ENCODE peak calls at places on chromosomes 16 and 17, in eight cellular contexts. K is epithelial cell of esophagus; P is AG04450; R is glutamatergic neuron; S is activated naive CD8-positive, alpha-beta T cell treated with anti-CD3 and anti-CD28 coated beads, Interleukin-2, amount 50 U/mL, for 24 hours; L is skeletal muscle cell; C is RPMI7951; F is activated T-helper 1 cell treated with Interleukin-2 at 50 U/mL for 16 hours. G is an unnamed sample.

GRCh38 chr17:50113624-50114320 is 16.2 kb downstream of the SAMD14 start:
- DNase-seq in K (no peak), P (no peak), R (no peak), S (no peak), L (no peak), C (no peak), F (no peak), G (no peak)

GRCh38 chr17:73148540-73149334 is 16.1 kb upstream of the SSTR2 start:
- DNase-seq in K (no peak), P (no peak), R (no peak), S (no peak), L (no peak), C (no peak), F (no peak), G (no peak)

GRCh38 chr17:38440614-38441397 is 12.5 kb downstream of the ARHGAP23 start:
- DNase-seq in K (no peak), P (no peak), R (no peak), S (no peak), L (no peak), C (no peak), F (no peak), G (no peak)

GRCh38 chr17:10631048-10631700 is 25.9 kb downstream of the MYH3 start:
- DNase-seq in K (peak; percentile 42), P (no peak), R (peak; percentile 78), S (peak; percentile 40), L (no peak), C (peak; percentile 16), F (no peak), G (no peak)

GRCh38 chr17:21379080-21379711 is 3.0 kb downstream of the KCNJ12 start:
- DNase-seq in K (no peak), P (no peak), R (no peak), S (no peak), L (no peak), C (no peak), F (no peak), G (no peak)

GRCh38 chr17:58172369-58173071 is 5.7 kb downstream of the OR4D2 start:
- DNase-seq in K (peak; percentile 66), P (no peak), R (no peak), S (peak; percentile 30), L (no peak), C (peak; percentile 27), F (peak; percentile 24), G (no peak)

GRCh38 chr17:33978889-33979288 is 276.2 kb upstream of the CCL2 start:
- DNase-seq in K (no peak), P (no peak), R (no peak), S (no peak), L (no peak), C (peak; percentile 35), F (no peak), G (no peak)

GRCh38 chr17:18257268-18257681 is 1.3 kb downstream of the FLII start:
- DNase-seq in K (peak; percentile 75), P (no peak), R (no peak), S (peak; percentile 34), L (no peak), C (no peak), F (no peak), G (no peak)

GRCh38 chr16:50838165-50838564 is 96.3 kb downstream of the CYLD start:
- DNase-seq in K (peak; percentile 74), P (no peak), R (no peak), S (no peak), L (no peak), C (no peak), F (no peak), G (no peak)

GRCh38 chr17:50754521-50754920 is 12.8 kb downstream of the ANKRD40CL start:
- DNase-seq in K (no peak), P (no peak), R (no peak), S (no peak), L (no peak), C (no peak), F (no peak), G (no peak)

GRCh38 chr17:38844261-38844757 is 9.2 kb downstream of the RPL23 start:
- DNase-seq in K (peak; percentile 31), P (no peak), R (no peak), S (no peak), L (no peak), C (no peak), F (no peak), G (no peak)

GRCh38 chr17:79801156-79802038 is 4.5 kb upstream of the CBX8 start:
- DNase-seq in K (peak; percentile 23), P (no peak), R (peak; percentile 57), S (no peak), L (no peak), C (peak; percentile 55), F (no peak), G (no peak)

GRCh38 chr16:10835281-10835931 is 16.8 kb upstream of the TVP23A start:
- DNase-seq in K (no peak), P (no peak), R (no peak), S (peak; percentile 47), L (no peak), C (no peak), F (no peak), G (no peak)

GRCh38 chr17:14337596-14338079 is 36.8 kb downstream of the HS3ST3B1 start:
- DNase-seq in K (no peak), P (no peak), R (no peak), S (peak; percentile 71), L (no peak), C (no peak), F (no peak), G (no peak)

G was measured in BJ.